ENCODE peak calls at places on chromosome 1, in six cellular contexts. U is CD8-positive, alpha-beta T cell; A is NCI-H748 treated with DMSO at 0.1 percent for 48 hours; Y is MM.1S; W is fibroblast of the aortic adventitia; Q is HFF-Myc. L is an unnamed sample.
A peak's percentile ranks its signal among the peaks of the same experiment; 100 is the strongest.

GRCh38 chr1:104617474-104617873 is 867.8 kb downstream of the AMY1C start:
- DNase-seq in Q (no peak), W (no peak), Y (no peak), A (no peak), U (no peak), L (no peak)

GRCh38 chr1:21123287-21123961 is 53.3 kb downstream of the EIF4G3 start:
- DNase-seq in Y (no peak), U (no peak), W (peak; percentile 38), Q (no peak), A (no peak), L (no peak)

GRCh38 chr1:119286587-119287181 is 81.9 kb upstream of the HAO2 start:
- DNase-seq in A (no peak), Q (no peak), Y (peak; percentile 48), W (peak; percentile 31), U (peak; percentile 12), L (peak; percentile 58)

GRCh38 chr1:40341509-40342380 is 24.7 kb upstream of the COL9A2 start:
- DNase-seq in Q (no peak), A (no peak), W (peak; percentile 6), U (peak; percentile 14), Y (no peak), L (no peak)

GRCh38 chr1:20848162-20848561 is 61.1 kb upstream of the HP1BP3 start:
- DNase-seq in W (peak; percentile 60), U (no peak), Q (no peak), A (no peak), Y (no peak), L (no peak)

GRCh38 chr1:22133247-22133927 is 9.5 kb downstream of the WNT4 start:
- DNase-seq in W (no peak), A (no peak), Q (no peak), U (no peak), Y (no peak), L (no peak)

GRCh38 chr1:160748877-160749269 is 9.8 kb downstream of the SLAMF7 start:
- DNase-seq in A (no peak), Q (no peak), W (peak; percentile 8), Y (no peak), U (no peak), L (no peak)

GRCh38 chr1:205182930-205183329 is 28.6 kb downstream of the DSTYK start:
- DNase-seq in U (no peak), Q (no peak), W (no peak), A (no peak), Y (no peak), L (no peak)

GRCh38 chr1:215568287-215568692 is 1.2 kb downstream of the KCTD3 start:
- DNase-seq in U (no peak), A (no peak), Q (peak; percentile 24), W (peak; percentile 64), Y (peak; percentile 36), L (no peak)

GRCh38 chr1:10195570-10195969 is 14.8 kb upstream of the KIF1B start:
- DNase-seq in Q (no peak), Y (no peak), A (no peak), W (peak; percentile 53), U (no peak), L (no peak)

GRCh38 chr1:163414778-163415177 is 93.0 kb downstream of the NUF2 start:
- DNase-seq in Y (no peak), U (no peak), A (no peak), Q (no peak), W (no peak), L (peak; percentile 94)

GRCh38 chr1:150912623-150913022 is 13.5 kb upstream of the SETDB1 start:
- DNase-seq in U (no peak), W (no peak), A (no peak), Y (no peak), Q (no peak), L (peak; percentile 29)